ENCODE peak calls at places on chromosomes 2 and 18, in seven cellular contexts. W is GM12878, D is H1, C is K562, E is HCT116, B is HepG2, N is SK-N-SH. Z is an unnamed sample.

GRCh38 chr2:174636979-174637378 is 39.4 kb upstream of the WIPF1 start:
- DNase-seq in W (no peak), D (no peak), C (no peak), E (no peak), B (no peak), N (no peak), Z (no peak)

GRCh38 chr18:62017618-62018017 is 124.8 kb upstream of the RNF152 start:
- DNase-seq in W (no peak), D (no peak), C (no peak), E (no peak), B (no peak), N (no peak), Z (no peak)

GRCh38 chr2:221731432-221731831 is 159.3 kb upstream of the EPHA4 start:
- DNase-seq in W (peak; percentile 16), D (no peak), C (no peak), E (no peak), B (peak; percentile 7), N (no peak), Z (no peak)

GRCh38 chr18:44134447-44134846 is 546.2 kb upstream of the SETBP1 start:
- DNase-seq in W (no peak), D (no peak), C (no peak), E (no peak), B (no peak), N (no peak), Z (no peak)

GRCh38 chr2:181904022-181904632 is 12.6 kb downstream of the ITPRID2 start:
- DNase-seq in W (no peak), D (no peak), C (peak; percentile 38), E (no peak), B (peak; percentile 66), N (peak; percentile 34), Z (no peak)

GRCh38 chr2:201203916-201204654 is 21.1 kb downstream of the CASP10 start:
- DNase-seq in W (no peak), D (no peak), C (no peak), E (no peak), B (no peak), N (peak; percentile 43), Z (no peak)

GRCh38 chr2:181673178-181673577 is 7.1 kb downstream of the NEUROD1 start:
- DNase-seq in W (peak; percentile 30), D (no peak), C (no peak), E (no peak), B (no peak), N (no peak), Z (no peak)

GRCh38 chr2:1132328-1132964 is 181.8 kb downstream of the SNTG2 start:
- DNase-seq in W (no peak), D (no peak), C (no peak), E (no peak), B (no peak), N (no peak), Z (no peak)

GRCh38 chr2:108923019-108923700 is 65.9 kb downstream of the EDAR start:
- DNase-seq in W (no peak), D (no peak), C (no peak), E (peak; percentile 21), B (no peak), N (no peak), Z (peak; percentile 44)

GRCh38 chr2:172249336-172249735 is 146.6 kb upstream of the DLX2 start:
- DNase-seq in W (no peak), D (no peak), C (no peak), E (no peak), B (no peak), N (no peak), Z (no peak)

GRCh38 chr2:189116059-189116458 is 63.5 kb downstream of the COL5A2 start:
- DNase-seq in W (no peak), D (no peak), C (no peak), E (no peak), B (no peak), N (no peak), Z (no peak)

GRCh38 chr2:165952600-165953210 is 871 bp downstream of the TTC21B start:
- DNase-seq in W (no peak), D (no peak), C (peak; percentile 43), E (no peak), B (peak; percentile 12), N (no peak), Z (peak; percentile 5)

GRCh38 chr18:48374423-48375149 is 34.6 kb downstream of the ZBTB7C start:
- DNase-seq in W (no peak), D (no peak), C (no peak), E (no peak), B (no peak), N (peak; percentile 41), Z (no peak)

GRCh38 chr2:136012315-136012714 is 26.9 kb upstream of the DARS1 start:
- DNase-seq in W (no peak), D (no peak), C (no peak), E (no peak), B (no peak), N (no peak), Z (no peak)

GRCh38 chr2:212099658-212100057 is 438.9 kb downstream of the ERBB4 start:
- DNase-seq in W (no peak), D (no peak), C (no peak), E (no peak), B (no peak), N (no peak), Z (no peak)

GRCh38 chr2:206981739-206982336 is 42.5 kb downstream of the CPO start:
- DNase-seq in W (no peak), D (peak; percentile 56), C (peak; percentile 2), E (peak; percentile 36), B (no peak), N (peak; percentile 68), Z (peak; percentile 10)

GRCh38 chr18:55844373-55844772 is 256.4 kb upstream of the TCF4 start:
- DNase-seq in W (no peak), D (no peak), C (no peak), E (no peak), B (no peak), N (no peak), Z (no peak)

GRCh38 chr18:75116809-75117208 is 92.1 kb downstream of the PTGR3 start:
- DNase-seq in W (no peak), D (no peak), C (no peak), E (no peak), B (no peak), N (no peak), Z (no peak)

GRCh38 chr2:44126106-44126797 is 42.4 kb upstream of the PPM1B start:
- DNase-seq in W (no peak), D (no peak), C (no peak), E (no peak), B (no peak), N (no peak), Z (no peak)

GRCh38 chr2:234910186-234910679 is 41.6 kb upstream of the SH3BP4 start:
- DNase-seq in W (no peak), D (no peak), C (no peak), E (no peak), B (no peak), N (no peak), Z (no peak)

GRCh38 chr2:216059233-216059834 is 22.3 kb downstream of the PECR start:
- DNase-seq in W (no peak), D (no peak), C (no peak), E (no peak), B (no peak), N (no peak), Z (no peak)

GRCh38 chr2:236019434-236019833 is 148.8 kb downstream of the GBX2 start:
- DNase-seq in W (no peak), D (no peak), C (no peak), E (no peak), B (no peak), N (no peak), Z (no peak)

GRCh38 chr2:204486855-204487254 is 58.4 kb upstream of the PARD3B start:
- DNase-seq in W (no peak), D (no peak), C (no peak), E (no peak), B (no peak), N (no peak), Z (no peak)

GRCh38 chr2:73291461-73292315 is 1.7 kb downstream of the EGR4 start:
- DNase-seq in W (no peak), D (no peak), C (no peak), E (no peak), B (no peak), N (peak; percentile 94), Z (no peak)

GRCh38 chr2:21422050-21422449 is 298.3 kb downstream of the TDRD15 start:
- DNase-seq in W (no peak), D (peak; percentile 44), C (peak; percentile 24), E (no peak), B (peak; percentile 23), N (peak; percentile 45), Z (no peak)

GRCh38 chr2:101255501-101255900 is 2.8 kb downstream of the CNOT11 start:
- DNase-seq in W (no peak), D (no peak), C (no peak), E (no peak), B (no peak), N (no peak), Z (no peak)

GRCh38 chr2:169877406-169877805 is 50.2 kb downstream of the UBR3 start:
- DNase-seq in W (no peak), D (no peak), C (no peak), E (peak; percentile 10), B (peak; percentile 31), N (peak; percentile 22), Z (peak; percentile 36)

GRCh38 chr2:224990717-224991116 is 51.6 kb downstream of the DOCK10 start:
- DNase-seq in W (no peak), D (no peak), C (no peak), E (no peak), B (no peak), N (no peak), Z (no peak)

GRCh38 chr2:62293490-62294212 is 97.7 kb downstream of the B3GNT2 start:
- DNase-seq in W (no peak), D (peak; percentile 47), C (no peak), E (no peak), B (peak; percentile 51), N (peak; percentile 48), Z (peak; percentile 96)

GRCh38 chr2:29788066-29788465 is 133.3 kb downstream of the ALK start:
- DNase-seq in W (no peak), D (no peak), C (no peak), E (no peak), B (no peak), N (no peak), Z (no peak)
- TF ChIP-seq JUND in W (no peak), D (no peak), C (no peak), E (no peak), B (no peak), N (no peak), Z (no peak)

GRCh38 chr18:79943608-79944125 is 7.8 kb downstream of the SLC66A2 start:
- DNase-seq in W (no peak), D (no peak), C (no peak), E (no peak), B (no peak), N (no peak), Z (no peak)
- TF ChIP-seq JUND in W (no peak), D (no peak), C (no peak), E (no peak), B (no peak), N (no peak), Z (no peak)

GRCh38 chr2:67828066-67828465 is 234.7 kb downstream of the C1D start:
- DNase-seq in W (no peak), D (no peak), C (no peak), E (no peak), B (no peak), N (no peak), Z (no peak)
- TF ChIP-seq JUND in W (no peak), D (no peak), C (no peak), E (no peak), B (no peak), N (no peak), Z (no peak)

DNA sequence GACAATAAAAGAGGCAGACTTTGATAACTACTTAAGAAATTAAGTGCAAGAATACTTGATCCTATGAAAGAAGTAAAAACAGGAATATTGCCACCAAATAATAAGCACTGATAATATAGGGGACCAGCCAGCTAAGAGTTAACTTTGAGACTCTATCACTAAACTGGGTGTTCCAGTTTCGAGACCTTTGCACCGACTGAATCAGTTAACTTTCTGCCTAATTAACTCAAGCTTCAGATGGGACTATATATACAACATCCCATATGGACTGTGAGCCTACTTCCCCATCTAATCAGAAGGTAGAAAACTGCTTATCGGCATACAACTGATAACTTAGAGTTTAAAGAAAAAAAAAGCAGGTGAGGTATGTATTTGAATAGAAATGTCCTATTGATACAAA is 25.8 kb upstream of the SLC9A2 start:
- DNase-seq in W (no peak), D (no peak), C (no peak), E (no peak), B (no peak), N (no peak), Z (no peak)
- TF ChIP-seq JUND in W (no peak), D (no peak), C (no peak), E (no peak), B (no peak), N (no peak), Z (no peak)

Z was measured in T47D.